ENCODE peak calls at places on chromosomes 5 and 9, in eight cellular contexts. R is T-helper 22 cell; J is CD8-positive, alpha-beta T cell; P is SJSA1; F is fibroblast of the conjunctiva; Y is RCC 7860; X is AG08396; H is stimulated activated CD4-positive, alpha-beta T cell treated with anti-CD3 and anti-CD28 coated beads, Interleukin-1b, Interleukin-23, amount 100 ng/mL, for 4 hours. W is an unnamed sample.
A peak's percentile ranks its signal among the peaks of the same experiment; 100 is the strongest.

GRCh38 chr9:128916745-128917144 is 4.0 kb upstream of the PHYHD1 start:
- DNase-seq in H (no peak), Y (no peak), J (no peak), X (no peak), F (no peak), P (no peak), R (no peak), W (no peak)

GRCh38 chr5:23507278-23507685 is at the start of gene PRDM9:
- DNase-seq in P (no peak), Y (no peak), R (no peak), F (peak; percentile 44), X (no peak), J (no peak), H (no peak), W (no peak)

GRCh38 chr9:33350310-33350709 is 52.1 kb downstream of the AQP7 start:
- DNase-seq in F (peak; percentile 93), R (no peak), P (no peak), H (no peak), Y (peak; percentile 28), X (peak; percentile 76), J (no peak), W (no peak)

GRCh38 chr9:33884856-33885701 is 68.1 kb downstream of the UBE2R2 start:
- DNase-seq in X (no peak), Y (peak; percentile 7), J (no peak), P (peak; percentile 51), H (no peak), R (no peak), F (no peak), W (peak; percentile 32)

GRCh38 chr9:33375238-33375840 is 27.0 kb downstream of the AQP7 start:
- DNase-seq in Y (no peak), H (no peak), P (no peak), R (no peak), X (no peak), F (no peak), J (no peak), W (no peak)

GRCh38 chr9:33445389-33445881 is 2.0 kb downstream of the AQP3 start:
- DNase-seq in R (peak; percentile 39), Y (no peak), F (no peak), H (no peak), X (no peak), P (no peak), J (no peak), W (no peak)

GRCh38 chr5:89457411-89458329 is 574.7 kb upstream of the MEF2C start:
- DNase-seq in R (no peak), H (no peak), X (peak; percentile 6), Y (peak; percentile 16), F (peak; percentile 60), J (no peak), P (peak; percentile 52), W (no peak)

GRCh38 chr9:106761493-106761892 is 101.5 kb upstream of the ZNF462 start:
- DNase-seq in P (no peak), Y (no peak), J (no peak), H (no peak), F (no peak), X (no peak), R (no peak), W (no peak)

GRCh38 chr5:164532226-164532937 is 1027.0 kb downstream of the MAT2B start:
- DNase-seq in R (no peak), Y (no peak), F (no peak), P (no peak), X (no peak), J (no peak), H (no peak), W (no peak)

GRCh38 chr5:160197341-160198147 is 31.8 kb upstream of the FABP6 start:
- DNase-seq in H (no peak), R (no peak), J (no peak), P (no peak), Y (no peak), X (no peak), F (no peak), W (no peak)

GRCh38 chr5:25006734-25007133 is 362.0 kb upstream of the CDH10 start:
- DNase-seq in P (no peak), F (peak; percentile 38), Y (no peak), X (no peak), R (no peak), J (no peak), H (no peak), W (no peak)

GRCh38 chr9:77606526-77606925 is 41.6 kb downstream of the GNA14 start:
- DNase-seq in H (no peak), R (no peak), Y (no peak), X (no peak), P (no peak), J (no peak), F (no peak), W (no peak)

GRCh38 chr9:131393622-131394463 is at the start of gene PRRC2B:
- DNase-seq in P (peak; percentile 80), Y (peak; percentile 47), H (peak; percentile 86), J (peak; percentile 91), F (peak; percentile 40), X (peak; percentile 96), R (peak; percentile 74), W (peak; percentile 93)

GRCh38 chr5:83503662-83504061 is 32.1 kb downstream of the VCAN start:
- DNase-seq in Y (no peak), F (peak; percentile 21), J (no peak), X (peak; percentile 7), P (no peak), R (no peak), H (no peak), W (no peak)

GRCh38 chr9:137711678-137712105 is 92.9 kb downstream of the EHMT1 start:
- DNase-seq in R (no peak), F (no peak), J (no peak), X (no peak), H (no peak), P (no peak), Y (no peak), W (no peak)

GRCh38 chr5:175319199-175319598 is 124.8 kb downstream of the DRD1 start:
- DNase-seq in J (no peak), X (no peak), Y (no peak), H (no peak), R (no peak), F (no peak), P (no peak), W (no peak)

GRCh38 chr5:157143127-157143959 is 678 bp upstream of the MED7 start:
- DNase-seq in R (peak; percentile 24), J (peak; percentile 74), X (peak; percentile 62), F (peak; percentile 8), P (peak; percentile 70), H (no peak), Y (no peak), W (no peak)

GRCh38 chr5:19975795-19976194 is 12.2 kb downstream of the CDH18 start:
- DNase-seq in F (no peak), H (no peak), P (no peak), Y (no peak), R (no peak), J (no peak), X (no peak), W (no peak)

GRCh38 chr9:93651521-93651950 is 75.2 kb downstream of the PHF2 start:
- DNase-seq in P (no peak), H (no peak), Y (no peak), R (no peak), J (no peak), F (no peak), X (no peak), W (no peak)

W was measured in mesothelial cell of epicardium.